ENCODE peak calls at places on chromosomes 16 and 17, in seven cellular contexts. B, X, G, K, H, T and D are unnamed samples.

GRCh38 chr17:43599835-43600234 is 53.7 kb upstream of the ETV4 start:
- DNase-seq in G (no peak), K (no peak), B (no peak), T (no peak), H (no peak), X (no peak), D (no peak)

GRCh38 chr17:19654342-19654886 is 5.9 kb downstream of the ALDH3A2 start:
- DNase-seq in T (no peak), X (no peak), H (no peak), K (no peak), G (no peak), B (no peak), D (no peak)

GRCh38 chr16:19008770-19009169 is 25.0 kb downstream of the TMC7 start:
- DNase-seq in X (no peak), G (no peak), B (no peak), T (no peak), H (no peak), K (no peak), D (no peak)

GRCh38 chr16:67773569-67774456 is 32.5 kb downstream of the RANBP10 start:
- DNase-seq in K (no peak), X (no peak), B (no peak), G (no peak), H (no peak), T (no peak), D (no peak)

GRCh38 chr16:17832738-17833137 is 362.0 kb upstream of the XYLT1 start:
- DNase-seq in T (no peak), H (no peak), B (no peak), X (no peak), K (no peak), G (no peak), D (no peak)

GRCh38 chr17:16920628-16921020 is 51.3 kb downstream of the TNFRSF13B start:
- DNase-seq in K (no peak), H (no peak), T (no peak), B (no peak), G (no peak), X (no peak), D (no peak)

GRCh38 chr16:69316595-69317034 is 5.5 kb downstream of the VPS4A start:
- DNase-seq in G (no peak), X (no peak), K (no peak), T (no peak), B (no peak), H (no peak), D (no peak)

GRCh38 chr16:85393674-85394510 is 219.2 kb upstream of the GSE1 start:
- DNase-seq in T (peak; percentile 54), H (peak; percentile 40), B (peak; percentile 73), G (peak; percentile 38), X (peak; percentile 49), K (peak; percentile 27), D (peak; percentile 22)

GRCh38 chr17:37802712-37803416 is 58.0 kb upstream of the HNF1B start:
- DNase-seq in X (no peak), G (no peak), T (no peak), H (no peak), K (no peak), B (no peak), D (no peak)

GRCh38 chr17:82603981-82604448 is 44.2 kb downstream of the WDR45B start:
- DNase-seq in X (no peak), G (no peak), K (no peak), T (no peak), H (peak; percentile 50), B (no peak), D (peak; percentile 82)

GRCh38 chr16:401468-402348 is at the start of gene DECR2:
- DNase-seq in G (peak; percentile 98), H (peak; percentile 94), X (peak; percentile 99), T (peak; percentile 83), K (peak; percentile 98), B (peak; percentile 93), D (peak; percentile 91)

GRCh38 chr16:84990782-84991181 is 20.6 kb downstream of the ZDHHC7 start:
- DNase-seq in K (no peak), X (no peak), H (no peak), G (no peak), B (no peak), T (no peak), D (no peak)

GRCh38 chr16:73126453-73126853 is 78.5 kb upstream of the ZFHX3 start:
- DNase-seq in H (no peak), K (no peak), T (no peak), G (no peak), X (no peak), B (no peak), D (no peak)

GRCh38 chr17:69030145-69030544 is 30.6 kb downstream of the ABCA9 start:
- DNase-seq in X (no peak), H (no peak), K (no peak), T (no peak), G (no peak), B (no peak), D (no peak)

GRCh38 chr16:47774661-47775060 is 313.5 kb downstream of the PHKB start:
- DNase-seq in G (no peak), B (no peak), T (peak; percentile 83), H (no peak), K (no peak), X (no peak), D (peak; percentile 61)

GRCh38 chr17:58556833-58557250 is 42.4 kb upstream of the MTMR4 start:
- DNase-seq in K (no peak), X (no peak), B (peak; percentile 54), H (no peak), G (no peak), T (no peak), D (no peak)

GRCh38 chr16:27406729-27407128 is 4.8 kb downstream of the IL21R start:
- DNase-seq in X (no peak), K (no peak), G (no peak), T (no peak), H (no peak), B (no peak), D (no peak)

GRCh38 chr16:56348168-56349085 is 76.9 kb downstream of the AMFR start:
- DNase-seq in B (no peak), G (no peak), H (no peak), X (no peak), T (no peak), K (no peak), D (no peak)

GRCh38 chr17:30068465-30068864 is 48.2 kb upstream of the NSRP1 start:
- DNase-seq in G (no peak), H (no peak), X (no peak), T (no peak), B (no peak), K (no peak), D (no peak)

GRCh38 chr16:85104821-85105391 is 7.4 kb downstream of the CIBAR2 start:
- DNase-seq in T (no peak), G (no peak), B (peak; percentile 79), H (no peak), K (no peak), X (peak; percentile 10), D (peak; percentile 51)

GRCh38 chr16:50537533-50538290 is 10.5 kb upstream of the NKD1 start:
- DNase-seq in B (no peak), K (no peak), T (no peak), H (no peak), G (no peak), X (no peak), D (no peak)

GRCh38 chr17:35213412-35213925 is 19.3 kb upstream of the SLC35G3 start:
- DNase-seq in X (no peak), K (no peak), B (no peak), G (no peak), H (no peak), T (no peak), D (no peak)

GRCh38 chr17:20315821-20316220 is 151.5 kb downstream of the LGALS9B start:
- DNase-seq in H (no peak), X (no peak), B (no peak), T (no peak), G (no peak), K (no peak), D (no peak)